ENCODE peak calls at places on chromosomes 5 and 9, in seven cellular contexts. K is H1, Z is right lobe of liver, T is thyroid gland, F is IMR-90, S is heart right ventricle, E is breast epithelium. W is an unnamed sample. For H3K36me3 and H3K4me1, the result is how much of the 10 kb centered on the place peaks cover.

GRCh38 chr9:105693435-105694275 is 686 bp upstream of the TMEM38B start:
- DNase-seq in K (no peak), F (peak), Z (no peak), S (no peak), T (no peak), E (no peak), W (peak)

GRCh38 chr5:167945542-167946384 is 345.7 kb upstream of the WWC1 start:
- DNase-seq in S (peak), F (peak), T (no peak), K (no peak), Z (no peak), E (peak), W (peak)

GRCh38 chr9:38689678-38690077 is 30.3 kb downstream of the FAM240B start:
- DNase-seq in E (no peak), F (peak), K (peak), Z (no peak), S (no peak), T (peak), W (peak)

GRCh38 chr5:54361683-54362411 is 51.5 kb upstream of the ARL15 start:
- DNase-seq in K (no peak), F (no peak), S (peak), Z (no peak), E (peak), T (no peak), W (no peak)

GRCh38 chr5:23274156-23274555 is 233.3 kb upstream of the PRDM9 start:
- DNase-seq in E (no peak), F (no peak), Z (no peak), K (no peak), S (no peak), T (no peak), W (no peak)

GRCh38 chr5:40568548-40568947 is 111.2 kb upstream of the PTGER4 start:
- DNase-seq in Z (no peak), T (no peak), E (no peak), K (no peak), S (no peak), F (no peak), W (no peak)

GRCh38 chr9:118896356-118897000 is 472.8 kb downstream of the BRINP1 start:
- DNase-seq in F (no peak), E (no peak), T (no peak), S (no peak), K (no peak), Z (no peak), W (peak)

GRCh38 chr9:133679056-133679455 is 42.9 kb downstream of the DBH start:
- DNase-seq in E (no peak), Z (no peak), K (no peak), F (no peak), S (no peak), T (no peak), W (no peak)

GRCh38 chr9:79962836-79963235 is 391.1 kb downstream of the TLE4 start:
- DNase-seq in F (no peak), Z (no peak), E (no peak), K (no peak), S (no peak), T (no peak), W (peak)

GRCh38 chr9:4743131-4743875 is 2.3 kb upstream of the AK3 start:
- DNase-seq in E (no peak), F (no peak), S (no peak), Z (no peak), K (no peak), T (no peak), W (no peak)

GRCh38 chr9:95862343-95862742 is 13.1 kb upstream of the ERCC6L2 start:
- DNase-seq in S (no peak), K (no peak), T (no peak), E (no peak), Z (no peak), F (no peak), W (no peak)

GRCh38 chr5:179220716-179221115 is 124.5 kb downstream of the ADAMTS2 start:
- DNase-seq in K (no peak), F (no peak), T (no peak), S (no peak), E (no peak), Z (no peak), W (no peak)

GRCh38 chr9:6931913-6932312 is 174.1 kb downstream of the KDM4C start:
- DNase-seq in T (no peak), F (peak), K (no peak), S (no peak), Z (peak), E (no peak), W (peak)

GRCh38 chr9:87035868-87036267 is 88.6 kb upstream of the GAS1 start:
- DNase-seq in Z (no peak), E (no peak), T (no peak), K (no peak), S (no peak), F (no peak), W (no peak)

GRCh38 chr5:154603978-154604679 is 126.1 kb upstream of the HAND1 start:
- DNase-seq in E (no peak), T (peak), F (peak), S (peak), Z (no peak), K (peak), W (peak)

GRCh38 chr9:36064448-36065037 is 27.8 kb downstream of the RECK start:
- DNase-seq in S (no peak), E (no peak), K (no peak), F (peak), T (no peak), Z (no peak), W (no peak)

GRCh38 chr5:60479542-60479941 is 220.4 kb downstream of the DEPDC1B start:
- DNase-seq in E (no peak), T (no peak), K (no peak), S (no peak), F (no peak), Z (no peak), W (no peak)

GRCh38 chr5:32044904-32045303 is 129.2 kb downstream of the GOLPH3 start:
- DNase-seq in K (no peak), F (peak), E (no peak), Z (no peak), S (no peak), T (no peak), W (no peak)

GRCh38 chr9:101468116-101468515 is 32.5 kb upstream of the ALDOB start:
- DNase-seq in S (no peak), Z (no peak), E (no peak), K (no peak), T (no peak), F (no peak), W (peak)

GRCh38 chr5:106397700-106398099 is 1273.0 kb downstream of the EFNA5 start:
- DNase-seq in F (peak), S (no peak), K (no peak), T (no peak), E (peak), Z (no peak), W (peak)

DNA sequence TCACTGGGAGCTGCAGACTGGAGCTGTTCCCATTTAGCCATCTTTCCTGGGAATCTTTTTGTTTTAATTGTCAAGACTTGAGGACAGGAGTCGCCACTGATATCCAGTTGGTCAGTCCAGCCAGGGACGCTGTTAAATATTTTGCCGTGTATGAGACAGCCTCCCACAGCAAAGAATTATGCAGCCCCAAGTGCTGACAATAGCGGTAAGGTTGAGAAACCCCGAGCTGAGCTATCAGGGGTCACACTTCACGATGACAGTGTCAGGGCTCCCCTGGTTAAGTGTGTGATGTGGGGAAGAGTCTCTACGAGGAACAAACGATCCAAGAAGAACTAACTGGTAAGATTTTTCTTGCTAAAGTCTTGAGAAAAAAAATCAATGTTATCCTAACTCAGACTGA is 372.0 kb upstream of the MPDZ start:
- DNase-seq in Z (no peak), S (no peak), T (no peak), F (no peak), E (no peak), K (no peak), W (no peak)
- H3K27ac ChIP-seq in Z (no peak), S (peak), T (no peak), F (no peak), E (no peak), K (no peak), W (no peak)

GRCh38 chr5:172939045-172939444 is 20.2 kb upstream of the RPL26L1 start:
- DNase-seq in K (peak), Z (peak), S (no peak), T (no peak), F (peak), E (no peak), W (peak)

GRCh38 chr5:172939561-172939960 is 19.7 kb upstream of the RPL26L1 start:
- DNase-seq in E (no peak), F (peak), T (no peak), Z (no peak), S (no peak), K (no peak), W (peak)

GRCh38 chr5:172935096-172935495 is 24.1 kb upstream of the RPL26L1 start:
- DNase-seq in Z (no peak), E (no peak), S (no peak), F (no peak), T (no peak), K (no peak), W (no peak)

GRCh38 chr5:172933238-172933637 is 26.0 kb upstream of the RPL26L1 start:
- DNase-seq in E (no peak), Z (no peak), S (no peak), T (no peak), K (no peak), F (no peak), W (no peak)

DNA sequence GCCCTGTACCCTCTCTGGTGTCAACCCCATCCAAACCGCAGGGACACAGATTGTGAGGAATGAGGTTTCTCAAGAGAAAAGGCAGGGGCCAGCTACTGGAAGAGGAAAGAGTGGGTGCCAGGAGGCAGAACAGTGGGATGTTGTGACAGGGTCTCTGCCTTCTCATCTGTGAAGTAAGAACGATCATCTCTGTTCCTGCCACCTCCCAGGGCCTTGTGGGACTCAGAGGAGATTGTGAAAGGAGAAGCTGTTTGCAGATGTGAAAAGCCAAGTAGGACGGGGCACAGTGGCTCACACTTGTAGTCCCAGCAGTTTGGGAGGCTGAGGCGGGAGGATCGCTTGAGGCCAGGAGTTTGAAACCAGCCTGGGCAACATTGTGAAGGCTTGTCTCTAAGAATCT is 22.8 kb upstream of the RPL26L1 start:
- DNase-seq in K (no peak), Z (no peak), F (no peak), T (no peak), S (no peak), E (no peak), W (no peak)
- H3K36me3 ChIP-seq in K (under half), Z (under half), F (under half), T (under half), S (under half), E (under half), W (under half)

GRCh38 chr9:114492991-114493390 is 12.3 kb downstream of the WHRN start:
- DNase-seq in T (no peak), K (no peak), S (no peak), Z (no peak), E (no peak), F (no peak), W (no peak)
- H3K4me1 ChIP-seq in T (under half), K (under half), S (under half), Z (under half), E (under half), F (under half), W (under half)

GRCh38 chr9:18849186-18849724 is 183.8 kb downstream of the SAXO1 start:
- DNase-seq in E (no peak), Z (no peak), K (no peak), F (no peak), S (no peak), T (no peak), W (no peak)
- H3K27ac ChIP-seq in E (no peak), Z (no peak), K (no peak), F (no peak), S (peak), T (no peak), W (no peak)

GRCh38 chr9:15485836-15486678 is 24.7 kb downstream of the PSIP1 start:
- DNase-seq in T (no peak), Z (no peak), F (peak), K (no peak), E (no peak), S (no peak), W (no peak)
- H3K36me3 ChIP-seq in T (under half), Z (under half), F (under half), K (half or more), E (under half), S (under half), W (under half)

DNA sequence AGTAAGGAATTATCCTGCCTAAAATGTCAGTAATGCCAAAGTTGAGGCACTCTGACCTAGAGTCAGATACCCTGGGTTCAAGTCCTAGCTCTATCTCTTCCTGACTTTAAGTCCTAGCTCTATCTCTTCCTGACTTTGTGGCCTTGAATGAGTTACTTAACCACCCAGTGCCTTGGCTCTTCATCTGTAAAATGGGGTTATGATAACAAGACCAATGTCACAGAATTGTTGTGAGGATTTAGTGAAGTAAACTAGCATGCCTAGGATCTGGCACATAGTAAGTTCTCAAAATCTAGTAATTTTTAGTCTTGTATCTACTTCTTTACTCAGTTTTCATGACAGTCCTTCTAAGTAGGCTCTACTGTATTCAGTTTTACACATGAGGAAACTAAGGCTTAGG is 2.0 kb downstream of the TRIM32 start:
- DNase-seq in F (no peak), S (no peak), T (no peak), K (no peak), Z (no peak), E (no peak), W (no peak)
- H3K4me1 ChIP-seq in F (under half), S (half or more), T (under half), K (under half), Z (under half), E (under half), W (under half)

GRCh38 chr9:14029811-14030210 is 284.1 kb downstream of the NFIB start:
- DNase-seq in T (no peak), Z (no peak), E (no peak), F (no peak), K (no peak), S (no peak), W (peak)
- H3K27ac ChIP-seq in T (no peak), Z (no peak), E (no peak), F (no peak), K (no peak), S (peak), W (peak)

GRCh38 chr5:34826347-34826746 is 12.6 kb upstream of the TTC23L start:
- DNase-seq in S (no peak), F (peak), T (peak), K (no peak), E (no peak), Z (no peak), W (no peak)
- H3K36me3 ChIP-seq in S (under half), F (half or more), T (under half), K (half or more), E (under half), Z (under half), W (half or more)

DNA sequence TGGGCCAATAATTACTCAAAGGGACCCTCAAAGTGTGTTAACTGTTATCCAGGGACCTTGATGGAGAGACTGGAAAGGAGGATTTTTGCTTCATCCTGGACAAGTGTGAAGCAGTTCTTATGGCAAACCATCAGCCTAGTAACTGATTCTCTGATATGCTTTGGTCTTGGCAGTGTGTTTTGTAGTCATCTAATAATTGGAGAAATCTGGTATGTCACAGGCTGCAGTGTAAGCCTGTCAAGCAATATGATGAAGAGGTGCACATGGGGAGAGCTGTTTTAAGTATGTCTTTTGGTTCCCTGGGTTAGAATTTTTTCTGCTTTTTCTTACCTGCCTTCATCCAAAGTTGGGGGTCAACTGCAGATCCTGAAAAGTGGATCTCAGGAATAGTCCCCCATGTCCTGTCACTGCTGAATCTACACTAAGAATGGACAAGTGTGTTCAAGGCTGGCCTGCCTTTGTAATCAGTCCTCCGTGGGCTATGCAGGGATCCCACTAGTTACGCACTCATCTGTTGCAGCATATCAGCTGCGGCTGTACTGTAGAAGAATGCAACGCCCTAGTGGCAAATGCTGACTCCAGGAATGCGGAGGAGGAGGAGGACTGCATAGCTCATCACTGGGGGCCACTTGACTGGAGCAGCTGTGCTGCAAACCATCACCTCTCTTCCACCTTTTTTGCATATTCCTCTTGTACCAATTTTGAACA is 1.9 kb downstream of the SPTAN1 start:
- DNase-seq in F (peak), Z (no peak), T (peak), K (peak), S (peak), E (peak), W (peak)
- H3K4me1 ChIP-seq in F (under half), Z (under half), T (half or more), K (under half), S (half or more), E (under half), W (under half)

W was measured in SJCRH30.